ENCODE peak calls at places on chromosomes 3 and 15, in nine cellular contexts. M, J, G, Q, L, R, H, V and A are unnamed samples.

GRCh38 chr3:178063475-178063874 is 472.8 kb upstream of the KCNMB2 start:
- DNase-seq in M (peak), J (no peak), G (peak), Q (peak), L (no peak), R (no peak), H (peak), V (no peak), A (no peak)

GRCh38 chr3:174409085-174409743 is 449.9 kb upstream of the NAALADL2 start:
- DNase-seq in M (no peak), J (no peak), G (peak), Q (no peak), L (peak), R (no peak), H (no peak), V (no peak), A (no peak)

GRCh38 chr3:37864904-37865303 is 3.2 kb downstream of the CTDSPL start:
- DNase-seq in M (no peak), J (no peak), G (peak), Q (no peak), L (peak), R (no peak), H (no peak), V (no peak), A (peak)

GRCh38 chr15:39595621-39596221 is 14.8 kb downstream of the THBS1 start:
- DNase-seq in M (peak), J (no peak), G (peak), Q (peak), L (no peak), R (no peak), H (peak), V (no peak), A (no peak)

GRCh38 chr15:33807665-33808064 is 160.6 kb upstream of the CHRM5 start:
- DNase-seq in M (no peak), J (no peak), G (no peak), Q (no peak), L (no peak), R (no peak), H (no peak), V (no peak), A (no peak)

GRCh38 chr3:101629219-101629618 is 47.7 kb downstream of the ZBTB11 start:
- DNase-seq in M (no peak), J (no peak), G (no peak), Q (no peak), L (no peak), R (no peak), H (no peak), V (no peak), A (no peak)

GRCh38 chr15:81921163-81921562 is 124.7 kb downstream of the MEX3B start:
- DNase-seq in M (no peak), J (no peak), G (no peak), Q (no peak), L (no peak), R (no peak), H (no peak), V (no peak), A (no peak)

GRCh38 chr3:139111392-139112229 is 66.9 kb upstream of the PRR23C start:
- DNase-seq in M (peak), J (peak), G (peak), Q (peak), L (peak), R (peak), H (no peak), V (peak), A (peak)

GRCh38 chr3:66427951-66428350 is 72.9 kb downstream of the LRIG1 start:
- DNase-seq in M (no peak), J (no peak), G (no peak), Q (no peak), L (no peak), R (no peak), H (no peak), V (no peak), A (no peak)

GRCh38 chr3:53254190-53254809 is 1.5 kb downstream of the TKT start:
- DNase-seq in M (peak), J (no peak), G (peak), Q (peak), L (no peak), R (no peak), H (no peak), V (no peak), A (no peak)

GRCh38 chr15:86106306-86106705 is 26.6 kb downstream of the AGBL1 start:
- DNase-seq in M (no peak), J (no peak), G (no peak), Q (no peak), L (no peak), R (no peak), H (no peak), V (no peak), A (no peak)

GRCh38 chr15:25810631-25811077 is 52.5 kb downstream of the ATP10A start:
- DNase-seq in M (no peak), J (no peak), G (no peak), Q (no peak), L (no peak), R (peak), H (no peak), V (no peak), A (no peak)

GRCh38 chr3:182412066-182412465 is 381.2 kb upstream of the ATP11B start:
- DNase-seq in M (no peak), J (no peak), G (peak), Q (no peak), L (no peak), R (no peak), H (no peak), V (no peak), A (no peak)

GRCh38 chr3:129567932-129568331 is 25.0 kb downstream of the H1-8 start:
- DNase-seq in M (no peak), J (no peak), G (no peak), Q (no peak), L (no peak), R (no peak), H (no peak), V (no peak), A (no peak)

GRCh38 chr15:28975766-28976179 is 90.0 kb downstream of the APBA2 start:
- DNase-seq in M (peak), J (no peak), G (peak), Q (peak), L (peak), R (peak), H (no peak), V (no peak), A (peak)
- TF ChIP-seq CTCF in M (peak), J (peak), G (peak), Q (peak), L (peak), R (peak), H (peak), V (no peak), A (peak)

DNA sequence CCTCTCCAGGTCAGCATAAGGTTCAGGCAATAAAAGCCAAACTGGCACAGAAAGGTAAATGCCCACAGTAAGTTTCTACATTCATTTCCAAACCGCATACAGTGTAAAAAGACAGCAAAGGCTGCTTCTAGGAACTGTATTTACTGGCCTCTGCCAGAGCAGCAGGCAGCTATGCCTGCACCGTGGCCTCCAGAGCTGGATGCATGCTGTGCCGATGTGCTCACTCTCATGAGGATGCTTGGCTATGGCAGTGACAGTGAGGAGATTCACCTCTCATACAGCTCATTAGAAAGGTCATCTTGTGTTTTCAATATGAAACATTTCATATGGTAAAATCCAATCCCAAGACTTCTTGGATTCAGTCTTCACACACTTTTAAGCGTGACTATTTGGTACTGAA is 50.3 kb downstream of the UBP1 start:
- DNase-seq in M (no peak), J (no peak), G (no peak), Q (no peak), L (no peak), R (no peak), H (no peak), V (no peak), A (no peak)
- TF ChIP-seq CTCF in M (no peak), J (no peak), G (no peak), Q (no peak), L (no peak), R (no peak), H (no peak), V (no peak), A (no peak)

GRCh38 chr3:192862408-192863385 is 55.0 kb downstream of the MB21D2 start:
- DNase-seq in M (no peak), J (no peak), G (no peak), Q (no peak), L (no peak), R (no peak), H (no peak), V (no peak), A (no peak)
- TF ChIP-seq CTCF in M (no peak), J (no peak), G (no peak), Q (no peak), L (no peak), R (no peak), H (no peak), V (no peak), A (no peak)

DNA sequence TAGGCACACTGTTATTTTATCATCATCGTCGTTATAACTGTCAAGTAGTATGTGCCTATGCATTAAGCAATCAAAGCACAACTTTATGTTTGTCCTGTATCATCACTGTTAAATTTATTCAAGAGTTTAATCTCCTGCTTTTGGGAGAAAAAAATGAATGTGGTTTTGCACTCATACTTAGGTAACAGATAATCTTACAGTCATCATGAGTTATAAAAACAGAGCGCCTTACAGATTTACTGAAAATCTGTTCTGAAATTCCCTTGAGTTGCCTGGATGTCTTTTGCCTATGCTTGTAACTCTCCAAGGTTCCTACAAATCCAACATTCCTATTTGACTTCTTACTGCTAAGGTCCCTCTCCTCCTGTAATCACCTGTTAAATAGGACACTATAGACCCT is 307.3 kb downstream of the ZIC4 start:
- DNase-seq in M (peak), J (no peak), G (no peak), Q (no peak), L (no peak), R (no peak), H (no peak), V (no peak), A (no peak)
- TF ChIP-seq CTCF in M (no peak), J (no peak), G (no peak), Q (no peak), L (no peak), R (no peak), H (no peak), V (no peak), A (no peak)

GRCh38 chr3:82409842-82410241 is 648.4 kb upstream of the GBE1 start:
- DNase-seq in M (no peak), J (no peak), G (no peak), Q (no peak), L (no peak), R (no peak), H (no peak), V (no peak), A (no peak)

GRCh38 chr3:82410366-82410765 is 648.9 kb upstream of the GBE1 start:
- DNase-seq in M (no peak), J (no peak), G (peak), Q (no peak), L (no peak), R (no peak), H (no peak), V (no peak), A (no peak)
- TF ChIP-seq CTCF in M (no peak), J (no peak), G (peak), Q (no peak), L (no peak), R (no peak), H (no peak), V (no peak), A (no peak)

GRCh38 chr15:50685191-50685975 is 1.2 kb downstream of the TRPM7 start:
- DNase-seq in M (peak), J (no peak), G (peak), Q (peak), L (no peak), R (no peak), H (no peak), V (no peak), A (peak)

GRCh38 chr15:50681467-50681866 is 5.1 kb downstream of the TRPM7 start:
- DNase-seq in M (no peak), J (no peak), G (no peak), Q (no peak), L (no peak), R (no peak), H (no peak), V (no peak), A (no peak)

GRCh38 chr15:50687302-50687902 is 805 bp upstream of the TRPM7 start:
- DNase-seq in M (no peak), J (no peak), G (no peak), Q (no peak), L (no peak), R (no peak), H (no peak), V (no peak), A (no peak)

GRCh38 chr15:50685976-50686467 is 575 bp downstream of the TRPM7 start:
- DNase-seq in M (peak), J (peak), G (peak), Q (peak), L (peak), R (peak), H (no peak), V (peak), A (peak)

GRCh38 chr15:50686468-50687301 is at the start of gene TRPM7:
- DNase-seq in M (peak), J (peak), G (peak), Q (peak), L (peak), R (peak), H (peak), V (peak), A (peak)
- TF ChIP-seq CTCF in M (peak), J (no peak), G (no peak), Q (peak), L (no peak), R (no peak), H (no peak), V (no peak), A (no peak)

DNA sequence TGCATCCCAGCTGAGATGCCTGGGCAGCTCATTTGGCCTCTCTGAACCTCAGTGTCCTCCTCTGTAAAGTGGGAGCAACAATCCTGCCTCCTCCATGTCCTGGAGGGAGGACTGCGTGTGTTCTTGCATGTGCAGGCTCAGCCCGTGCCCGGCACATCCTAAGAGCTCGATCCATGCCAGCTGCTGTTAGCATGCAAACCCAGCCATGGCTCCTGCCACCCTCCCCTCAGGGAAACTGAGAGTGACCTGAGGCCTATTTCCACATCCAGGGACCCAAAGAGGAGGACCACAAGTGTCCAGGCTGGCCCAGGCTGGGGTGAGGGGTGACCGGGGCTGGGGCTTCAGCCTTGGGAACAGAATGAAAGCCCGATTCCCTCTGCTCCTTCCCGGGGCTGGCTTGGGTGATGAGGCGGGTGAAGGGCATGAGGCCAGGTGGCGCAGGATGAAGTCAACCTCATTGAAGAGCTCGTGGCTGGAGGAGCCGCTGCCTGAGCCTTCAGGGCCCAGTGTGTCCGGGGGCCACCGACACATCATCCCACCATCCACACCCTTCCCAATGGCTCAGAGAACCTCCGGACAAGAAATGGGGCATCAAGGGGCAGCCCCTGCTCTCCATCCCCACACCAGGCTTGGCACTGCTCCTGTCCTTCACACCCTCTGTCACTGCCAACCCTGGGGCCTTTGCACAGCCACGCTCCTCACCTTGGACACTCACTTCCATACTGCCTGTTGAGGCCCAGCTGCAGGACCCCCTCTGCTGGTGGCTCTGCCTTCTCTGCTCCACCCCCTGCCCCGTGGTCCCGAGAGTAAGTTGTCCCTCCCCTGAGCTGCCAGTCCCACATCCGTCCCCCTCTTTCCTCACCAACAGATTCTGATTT is 42.5 kb downstream of the ADAMTS7 start:
- DNase-seq in M (no peak), J (peak), G (no peak), Q (no peak), L (no peak), R (no peak), H (no peak), V (no peak), A (no peak)
- TF ChIP-seq CTCF in M (no peak), J (no peak), G (no peak), Q (no peak), L (no peak), R (no peak), H (no peak), V (no peak), A (no peak)

GRCh38 chr3:62316525-62316924 is 56.8 kb downstream of the FEZF2 start:
- DNase-seq in M (no peak), J (no peak), G (peak), Q (no peak), L (no peak), R (no peak), H (no peak), V (no peak), A (no peak)

DNA sequence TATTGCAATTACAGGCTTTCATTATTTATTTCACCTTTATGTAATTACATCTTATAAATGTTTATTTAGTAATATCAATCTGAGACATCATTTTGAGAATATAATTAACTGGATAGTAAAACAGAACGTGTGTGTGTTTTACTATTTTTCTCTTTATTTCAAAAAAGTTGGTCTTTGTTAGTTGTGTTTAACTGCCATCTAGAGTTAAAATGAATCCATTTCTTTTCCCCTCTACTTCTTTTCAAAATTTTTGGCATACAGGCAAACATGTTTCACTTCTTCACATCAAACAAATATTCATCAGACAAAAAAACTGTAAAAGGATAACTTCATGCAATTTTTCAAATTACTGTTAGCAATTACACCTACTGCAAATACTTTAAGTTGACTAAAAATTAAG is 61.1 kb downstream of the FEZF2 start:
- DNase-seq in M (no peak), J (no peak), G (no peak), Q (no peak), L (no peak), R (no peak), H (no peak), V (no peak), A (no peak)
- TF ChIP-seq CTCF in M (no peak), J (no peak), G (no peak), Q (no peak), L (no peak), R (no peak), H (no peak), V (no peak), A (no peak)